ENCODE peak calls at places on chromosomes 16 and 17, in nine cellular contexts. Q is K562, N is spleen, I is stomach, H is GM12891, E is upper lobe of left lung, V is suprapubic skin, P is HepG2, M is endothelial cell of umbilical vein. K is an unnamed sample.
A peak's percentile ranks its signal among the peaks of the same experiment; 100 is the strongest.

GRCh38 chr16:88803264-88803987 is at the start of gene CDT1:
- DNase-seq in P (peak; percentile 65), E (peak; percentile 81), N (peak; percentile 95), M (peak; percentile 76), V (no peak), I (peak; percentile 88), Q (peak; percentile 91), H (peak; percentile 99), K (peak; percentile 85)

GRCh38 chr17:9890124-9890523 is 14.9 kb downstream of the RCVRN start:
- DNase-seq in H (peak; percentile 58), N (no peak), P (peak; percentile 6), E (peak; percentile 36), I (no peak), V (no peak), Q (peak; percentile 32), M (no peak), K (no peak)

GRCh38 chr17:68909066-68909465 is 46.1 kb downstream of the ABCA8 start:
- DNase-seq in H (peak; percentile 11), E (peak; percentile 58), N (no peak), Q (peak; percentile 51), P (peak; percentile 16), I (no peak), V (no peak), M (peak; percentile 93), K (peak; percentile 20)

GRCh38 chr17:55454906-55455474 is 33.4 kb upstream of the MMD start:
- DNase-seq in Q (no peak), P (peak; percentile 98), I (no peak), H (no peak), V (no peak), N (no peak), M (no peak), E (no peak), K (no peak)

GRCh38 chr16:66443269-66443652 is 16.2 kb downstream of the BEAN1 start:
- DNase-seq in I (no peak), N (no peak), V (peak; percentile 31), P (no peak), M (no peak), H (no peak), Q (no peak), E (no peak), K (no peak)

GRCh38 chr16:8173111-8173644 is 417.1 kb downstream of the TMEM114 start:
- DNase-seq in I (peak; percentile 71), N (peak; percentile 75), P (peak; percentile 98), H (peak; percentile 27), V (no peak), E (peak; percentile 57), M (peak; percentile 5), Q (peak; percentile 94), K (peak; percentile 68)

GRCh38 chr17:3695723-3696411 is at the start of gene P2RX5:
- DNase-seq in H (no peak), I (no peak), Q (peak; percentile 35), P (no peak), V (no peak), N (peak; percentile 95), E (peak; percentile 29), M (peak; percentile 30), K (peak; percentile 57)

GRCh38 chr17:7832431-7832830 is 1.6 kb upstream of the KDM6B start:
- DNase-seq in E (no peak), P (no peak), I (no peak), N (peak; percentile 79), V (no peak), Q (no peak), H (no peak), M (no peak), K (no peak)

GRCh38 chr16:3207086-3207953 is 19.3 kb downstream of the OR1F1 start:
- DNase-seq in Q (no peak), H (no peak), V (no peak), M (no peak), N (no peak), P (peak; percentile 64), E (no peak), I (no peak), K (no peak)

GRCh38 chr17:72434991-72435618 is 314.3 kb downstream of the SOX9 start:
- DNase-seq in I (no peak), P (no peak), N (peak; percentile 20), E (no peak), H (no peak), M (no peak), V (no peak), Q (no peak), K (no peak)

GRCh38 chr17:77392376-77393273 is 251.9 kb downstream of the SEC14L1 start:
- DNase-seq in P (peak; percentile 97), E (no peak), H (no peak), N (no peak), M (no peak), V (no peak), Q (peak; percentile 66), I (peak; percentile 63), K (peak; percentile 68)

GRCh38 chr17:72192409-72193192 is 71.8 kb downstream of the SOX9 start:
- DNase-seq in I (no peak), P (no peak), M (no peak), V (no peak), E (no peak), H (no peak), N (no peak), Q (no peak), K (no peak)

GRCh38 chr17:81164464-81165245 is 652 bp upstream of the PVALEF start:
- DNase-seq in E (no peak), Q (no peak), H (no peak), M (no peak), V (no peak), P (peak; percentile 49), N (no peak), I (peak; percentile 53), K (no peak)

GRCh38 chr16:85055503-85056210 is 28.1 kb downstream of the KIAA0513 start:
- DNase-seq in M (peak; percentile 72), N (peak; percentile 92), H (peak; percentile 41), V (no peak), I (peak; percentile 64), E (peak; percentile 86), P (peak; percentile 32), Q (peak; percentile 83), K (peak; percentile 72)

GRCh38 chr16:75575976-75576375 is 9.8 kb downstream of the GABARAPL2 start:
- DNase-seq in V (no peak), Q (no peak), I (no peak), N (no peak), M (no peak), E (no peak), H (no peak), P (no peak), K (no peak)

GRCh38 chr17:50931003-50931878 is 65.1 kb upstream of the TOB1 start:
- DNase-seq in E (peak; percentile 88), V (no peak), P (peak; percentile 77), M (peak; percentile 82), I (peak; percentile 92), N (peak; percentile 92), H (no peak), Q (peak; percentile 78), K (peak; percentile 80)

GRCh38 chr16:57645691-57646387 is 17.4 kb downstream of the ADGRG1 start:
- DNase-seq in H (no peak), M (peak; percentile 81), E (no peak), N (no peak), I (no peak), Q (no peak), V (no peak), P (no peak), K (no peak)

GRCh38 chr16:64280317-64280716 is 841.5 kb downstream of the CDH11 start:
- DNase-seq in M (no peak), H (no peak), E (no peak), I (no peak), Q (no peak), P (no peak), N (no peak), V (no peak), K (no peak)

GRCh38 chr16:89216315-89217137 is 977 bp upstream of the ZNF778 start:
- DNase-seq in H (no peak), N (peak; percentile 94), P (peak; percentile 82), M (peak; percentile 85), V (peak; percentile 91), Q (peak; percentile 85), E (peak; percentile 85), I (peak; percentile 82), K (peak; percentile 85)

DNA sequence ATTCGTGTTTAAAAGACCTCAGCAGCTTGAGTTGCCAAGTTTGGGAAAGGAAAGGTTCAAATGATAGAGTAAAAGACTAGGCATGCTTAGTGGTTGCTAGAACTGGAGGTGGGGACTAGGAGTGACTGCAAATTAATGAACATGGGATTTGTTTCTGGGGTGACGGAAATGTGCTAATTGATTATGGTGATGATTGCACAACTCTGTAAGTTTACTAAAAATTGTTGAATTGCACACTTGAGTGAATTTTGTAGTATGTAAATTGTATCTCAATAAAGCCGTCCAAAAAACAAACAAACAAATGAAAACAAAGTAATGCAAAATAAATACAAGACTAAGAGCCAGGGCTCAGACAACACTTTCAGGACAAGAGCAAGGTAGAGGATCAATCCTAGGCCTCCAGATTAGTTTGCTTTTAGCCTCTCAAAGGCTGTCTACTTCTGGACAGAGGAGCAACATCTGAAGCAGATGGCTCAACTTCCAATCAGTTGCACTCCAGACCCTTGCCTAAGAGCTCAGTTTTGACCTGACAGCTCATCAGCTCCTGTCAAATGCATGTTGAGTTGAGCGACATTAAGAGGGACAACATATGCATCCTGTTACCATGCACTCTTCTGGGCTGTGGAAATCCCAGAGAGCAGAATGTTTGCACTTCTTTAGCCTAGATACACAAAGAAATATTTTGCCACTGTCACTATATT is 111.1 kb upstream of the ASIC2 start:
- DNase-seq in V (no peak), E (no peak), N (no peak), P (no peak), I (no peak), M (no peak), Q (no peak), H (no peak), K (no peak)
- TF ChIP-seq POLR2AphosphoS5 in V (no peak), E (no peak), N (no peak), P (no peak), I (no peak), M (no peak), Q (no peak), H (no peak), K (no peak)

DNA sequence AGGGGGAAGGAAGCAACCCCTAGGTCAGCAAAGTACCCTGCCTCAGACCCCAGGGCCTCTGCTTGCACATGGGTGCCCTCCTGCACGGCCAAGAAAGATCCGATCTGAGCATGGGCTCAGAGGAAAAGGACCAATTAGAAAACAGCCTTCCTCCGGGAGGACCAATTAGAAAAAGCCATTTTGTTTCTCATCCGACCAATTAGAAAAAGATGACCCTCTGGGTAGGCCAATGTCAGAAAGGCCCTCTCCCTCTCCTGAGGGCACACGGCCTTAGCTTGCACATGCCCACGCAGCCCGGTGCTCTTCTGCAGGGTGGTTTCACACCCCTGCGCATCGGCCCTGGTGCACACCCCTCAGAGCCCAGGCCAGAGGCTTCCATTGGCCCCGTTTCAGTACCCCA is 5.1 kb upstream of the CISD3 start:
- DNase-seq in P (no peak), H (no peak), E (no peak), M (no peak), V (no peak), N (no peak), Q (no peak), I (no peak), K (no peak)
- TF ChIP-seq POLR2A in P (no peak), H (no peak), E (no peak), M (no peak), V (no peak), N (no peak), Q (no peak), I (no peak), K (no peak)

GRCh38 chr17:42740699-42741098 is 4.1 kb downstream of the EZH1 start:
- DNase-seq in N (no peak), E (no peak), V (no peak), H (no peak), P (no peak), Q (no peak), M (no peak), I (no peak), K (no peak)
- TF ChIP-seq POLR2AphosphoS5 in N (no peak), E (no peak), V (no peak), H (no peak), P (no peak), Q (no peak), M (no peak), I (no peak), K (no peak)

GRCh38 chr16:29862884-29863668 is at the start of gene CDIPT:
- DNase-seq in Q (peak; percentile 98), P (peak; percentile 97), N (peak; percentile 97), H (peak; percentile 89), M (peak; percentile 96), V (peak; percentile 94), E (peak; percentile 97), I (peak; percentile 94), K (peak; percentile 95)
- TF ChIP-seq POLR2A in Q (peak; percentile 60), P (peak; percentile 64), N (no peak), H (no peak), M (peak; percentile 51), V (no peak), E (no peak), I (no peak), K (peak; percentile 52)